ENCODE peak calls at places on chromosomes 2 and 18, in six cellular contexts. One of them, this sample, is unnamed.

GRCh38 chr18:35973650-35974049 is 1.2 kb downstream of the RMP24 start:
- DNase-seq in right atrium auricular region: no peak
- DNase-seq in adipocyte: no peak
- DNase-seq in NCI-H1092 treated with DMSO at 0.1 percent for 48 hours: no peak
- DNase-seq in EL: no peak
- DNase-seq in T-helper 9 cell: no peak
- DNase-seq in this sample: no peak

GRCh38 chr2:9748586-9748985 is 94.7 kb upstream of the TAF1B start:
- DNase-seq in right atrium auricular region: no peak
- DNase-seq in adipocyte: no peak
- DNase-seq in NCI-H1092 treated with DMSO at 0.1 percent for 48 hours: no peak
- DNase-seq in EL: no peak
- DNase-seq in T-helper 9 cell: no peak
- DNase-seq in this sample: no peak

GRCh38 chr18:25399554-25399953 is 47.6 kb upstream of the ZNF521 start:
- DNase-seq in right atrium auricular region: no peak
- DNase-seq in adipocyte: no peak
- DNase-seq in NCI-H1092 treated with DMSO at 0.1 percent for 48 hours: no peak
- DNase-seq in EL: peak
- DNase-seq in T-helper 9 cell: no peak
- DNase-seq in this sample: no peak

GRCh38 chr2:30798536-30798991 is 8.7 kb downstream of the CAPN13 start:
- DNase-seq in right atrium auricular region: no peak
- DNase-seq in adipocyte: no peak
- DNase-seq in NCI-H1092 treated with DMSO at 0.1 percent for 48 hours: peak
- DNase-seq in EL: no peak
- DNase-seq in T-helper 9 cell: no peak
- DNase-seq in this sample: no peak

GRCh38 chr2:201643216-201643651 is at the start of gene TMEM237:
- DNase-seq in right atrium auricular region: no peak
- DNase-seq in adipocyte: peak
- DNase-seq in NCI-H1092 treated with DMSO at 0.1 percent for 48 hours: peak
- DNase-seq in EL: peak
- DNase-seq in T-helper 9 cell: peak
- DNase-seq in this sample: peak

GRCh38 chr2:205868773-205869333 is 186.6 kb downstream of the NRP2 start:
- DNase-seq in right atrium auricular region: no peak
- DNase-seq in adipocyte: no peak
- DNase-seq in NCI-H1092 treated with DMSO at 0.1 percent for 48 hours: no peak
- DNase-seq in EL: peak
- DNase-seq in T-helper 9 cell: no peak
- DNase-seq in this sample: no peak

GRCh38 chr2:148534416-148535205 is 109.9 kb upstream of the EPC2 start:
- DNase-seq in right atrium auricular region: peak
- DNase-seq in adipocyte: peak
- DNase-seq in NCI-H1092 treated with DMSO at 0.1 percent for 48 hours: no peak
- DNase-seq in EL: no peak
- DNase-seq in T-helper 9 cell: no peak
- DNase-seq in this sample: no peak

GRCh38 chr2:218060122-218060521 is 8.9 kb upstream of the RUFY4 start:
- DNase-seq in right atrium auricular region: peak
- DNase-seq in adipocyte: no peak
- DNase-seq in NCI-H1092 treated with DMSO at 0.1 percent for 48 hours: no peak
- DNase-seq in EL: no peak
- DNase-seq in T-helper 9 cell: no peak
- DNase-seq in this sample: no peak

This sample was measured in nephron progenitor cell.